ENCODE peak calls at places on chromosomes 6 and 20, in six cellular contexts. One of them, this sample, is unnamed.

GRCh38 chr20:46099491-46100287 is 9.9 kb upstream of the NCOA5 start:
- DNase-seq in DND-41: no peak
- DNase-seq in upper lobe of right lung: peak
- DNase-seq in WTC11: peak
- DNase-seq in hepatocyte: no peak
- DNase-seq in spleen: peak
- DNase-seq in this sample: no peak

GRCh38 chr6:12030993-12031550 is 19.0 kb downstream of the HIVEP1 start:
- DNase-seq in DND-41: no peak
- DNase-seq in upper lobe of right lung: no peak
- DNase-seq in WTC11: no peak
- DNase-seq in hepatocyte: no peak
- DNase-seq in spleen: no peak
- DNase-seq in this sample: no peak

GRCh38 chr6:131042664-131043063 is 20.4 kb downstream of the EPB41L2 start:
- DNase-seq in DND-41: no peak
- DNase-seq in upper lobe of right lung: no peak
- DNase-seq in WTC11: no peak
- DNase-seq in hepatocyte: no peak
- DNase-seq in spleen: no peak
- DNase-seq in this sample: no peak

GRCh38 chr20:5171790-5172164 is 45.0 kb downstream of the CDS2 start:
- DNase-seq in DND-41: no peak
- DNase-seq in upper lobe of right lung: no peak
- DNase-seq in WTC11: no peak
- DNase-seq in hepatocyte: no peak
- DNase-seq in spleen: no peak
- DNase-seq in this sample: no peak

GRCh38 chr20:47008842-47009518 is 114.3 kb downstream of the EYA2 start:
- DNase-seq in DND-41: no peak
- DNase-seq in upper lobe of right lung: peak
- DNase-seq in WTC11: no peak
- DNase-seq in hepatocyte: no peak
- DNase-seq in spleen: peak
- DNase-seq in this sample: no peak

GRCh38 chr20:17584684-17585083 is 14.8 kb downstream of the DSTN start:
- DNase-seq in DND-41: no peak
- DNase-seq in upper lobe of right lung: no peak
- DNase-seq in WTC11: no peak
- DNase-seq in hepatocyte: no peak
- DNase-seq in spleen: no peak
- DNase-seq in this sample: no peak

GRCh38 chr6:108779521-108779920 is 68.7 kb upstream of the ARMC2 start:
- DNase-seq in DND-41: no peak
- DNase-seq in upper lobe of right lung: no peak
- DNase-seq in WTC11: no peak
- DNase-seq in hepatocyte: no peak
- DNase-seq in spleen: no peak
- DNase-seq in this sample: no peak

GRCh38 chr20:7980332-7981046 is 39.1 kb downstream of the TMX4 start:
- DNase-seq in DND-41: no peak
- DNase-seq in upper lobe of right lung: no peak
- DNase-seq in WTC11: peak
- DNase-seq in hepatocyte: peak
- DNase-seq in spleen: no peak
- DNase-seq in this sample: no peak

GRCh38 chr6:72554203-72554564 is 67.7 kb upstream of the KCNQ5 start:
- DNase-seq in DND-41: no peak
- DNase-seq in upper lobe of right lung: no peak
- DNase-seq in WTC11: no peak
- DNase-seq in hepatocyte: no peak
- DNase-seq in spleen: no peak
- DNase-seq in this sample: no peak

GRCh38 chr20:1041845-1042390 is 39.8 kb upstream of the RSPO4 start:
- DNase-seq in DND-41: no peak
- DNase-seq in upper lobe of right lung: no peak
- DNase-seq in WTC11: no peak
- DNase-seq in hepatocyte: no peak
- DNase-seq in spleen: no peak
- DNase-seq in this sample: no peak

GRCh38 chr6:166814386-166814785 is 142.0 kb downstream of the RNASET2 start:
- DNase-seq in DND-41: no peak
- DNase-seq in upper lobe of right lung: no peak
- DNase-seq in WTC11: no peak
- DNase-seq in hepatocyte: no peak
- DNase-seq in spleen: no peak
- DNase-seq in this sample: no peak

GRCh38 chr6:54060286-54060685 is 51.0 kb upstream of the MLIP start:
- DNase-seq in DND-41: no peak
- DNase-seq in upper lobe of right lung: no peak
- DNase-seq in WTC11: no peak
- DNase-seq in hepatocyte: no peak
- DNase-seq in spleen: no peak
- DNase-seq in this sample: no peak

GRCh38 chr6:167485186-167485978 is 160.5 kb downstream of the TTLL2 start:
- DNase-seq in DND-41: no peak
- DNase-seq in upper lobe of right lung: no peak
- DNase-seq in WTC11: no peak
- DNase-seq in hepatocyte: peak
- DNase-seq in spleen: no peak
- DNase-seq in this sample: no peak

GRCh38 chr20:40769677-40770285 is 80.7 kb upstream of the MAFB start:
- DNase-seq in DND-41: no peak
- DNase-seq in upper lobe of right lung: no peak
- DNase-seq in WTC11: no peak
- DNase-seq in hepatocyte: no peak
- DNase-seq in spleen: no peak
- DNase-seq in this sample: no peak

GRCh38 chr6:168450921-168451320 is 9.9 kb downstream of the SMOC2 start:
- DNase-seq in DND-41: no peak
- DNase-seq in upper lobe of right lung: no peak
- DNase-seq in WTC11: no peak
- DNase-seq in hepatocyte: no peak
- DNase-seq in spleen: no peak
- DNase-seq in this sample: no peak

GRCh38 chr6:56866917-56867522 is 87.9 kb upstream of the BEND6 start:
- DNase-seq in DND-41: no peak
- DNase-seq in upper lobe of right lung: no peak
- DNase-seq in WTC11: no peak
- DNase-seq in hepatocyte: no peak
- DNase-seq in spleen: no peak
- DNase-seq in this sample: no peak

GRCh38 chr20:63572788-63573738 is 976 bp downstream of the HELZ2 start:
- DNase-seq in DND-41: no peak
- DNase-seq in upper lobe of right lung: no peak
- DNase-seq in WTC11: peak
- DNase-seq in hepatocyte: no peak
- DNase-seq in spleen: peak
- DNase-seq in this sample: no peak

DNA sequence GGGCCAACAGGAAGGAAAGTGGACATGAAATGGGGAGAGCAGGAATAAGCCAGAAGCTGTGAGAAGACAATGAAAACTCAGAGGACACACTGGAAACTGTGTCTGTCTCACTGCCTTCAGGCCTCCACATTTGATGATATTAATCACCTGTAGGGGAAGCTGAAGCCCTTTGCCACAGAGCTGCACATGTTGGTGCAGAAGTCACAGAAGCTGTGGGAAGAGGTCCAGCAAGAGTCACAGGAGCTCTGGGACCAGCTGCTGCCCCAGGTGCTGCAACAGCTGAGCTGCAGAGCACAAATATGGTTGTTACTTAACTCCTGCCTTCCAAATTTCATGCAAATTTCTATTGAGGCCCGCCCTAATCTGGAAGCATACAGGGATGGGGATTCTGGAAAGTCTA is 169.3 kb downstream of the OGFRL1 start:
- DNase-seq in DND-41: no peak
- DNase-seq in upper lobe of right lung: no peak
- DNase-seq in WTC11: no peak
- DNase-seq in hepatocyte: no peak
- DNase-seq in spleen: no peak
- DNase-seq in this sample: no peak
- TF ChIP-seq CTCF in DND-41: no peak
- TF ChIP-seq CTCF in upper lobe of right lung: no peak
- TF ChIP-seq CTCF in WTC11: no peak
- TF ChIP-seq CTCF in hepatocyte: no peak
- TF ChIP-seq CTCF in spleen: no peak
- TF ChIP-seq CTCF in this sample: no peak

DNA sequence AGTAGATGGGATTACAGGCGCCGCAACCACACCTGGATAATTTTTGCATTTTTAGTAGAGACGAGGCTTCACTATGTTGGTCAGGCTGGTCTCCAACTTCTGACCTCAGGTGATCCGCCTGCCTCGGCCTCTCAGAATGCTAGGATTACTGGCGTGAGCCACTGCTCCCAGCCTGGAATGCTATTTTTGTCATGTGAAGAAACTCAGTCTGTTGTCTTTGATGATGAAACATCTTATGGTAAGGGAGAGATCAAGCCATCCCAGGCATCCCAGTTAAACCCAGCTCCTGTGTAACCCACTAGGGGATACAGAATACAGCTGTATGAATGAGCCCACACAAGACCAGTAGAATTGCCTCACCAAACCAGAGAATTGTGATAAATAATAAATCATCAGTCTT is 83.6 kb upstream of the RBM24 start:
- DNase-seq in DND-41: no peak
- DNase-seq in upper lobe of right lung: no peak
- DNase-seq in WTC11: no peak
- DNase-seq in hepatocyte: no peak
- DNase-seq in spleen: no peak
- DNase-seq in this sample: no peak
- TF ChIP-seq CTCF in DND-41: no peak
- TF ChIP-seq CTCF in upper lobe of right lung: no peak
- TF ChIP-seq CTCF in WTC11: no peak
- TF ChIP-seq CTCF in hepatocyte: no peak
- TF ChIP-seq CTCF in spleen: no peak
- TF ChIP-seq CTCF in this sample: no peak

GRCh38 chr6:32842690-32843089 is 1.2 kb downstream of the PSMB8 start:
- DNase-seq in DND-41: no peak
- DNase-seq in upper lobe of right lung: no peak
- DNase-seq in WTC11: no peak
- DNase-seq in hepatocyte: no peak
- DNase-seq in spleen: no peak
- DNase-seq in this sample: no peak

GRCh38 chr6:32845381-32845884 is 1.6 kb upstream of the PSMB8 start:
- DNase-seq in DND-41: peak
- DNase-seq in upper lobe of right lung: no peak
- DNase-seq in WTC11: no peak
- DNase-seq in hepatocyte: no peak
- DNase-seq in spleen: peak
- DNase-seq in this sample: peak

GRCh38 chr6:32843321-32843978 is 397 bp downstream of the PSMB8 start:
- DNase-seq in DND-41: no peak
- DNase-seq in upper lobe of right lung: no peak
- DNase-seq in WTC11: peak
- DNase-seq in hepatocyte: no peak
- DNase-seq in spleen: peak
- DNase-seq in this sample: no peak

GRCh38 chr6:32844839-32845372 is 1.1 kb upstream of the PSMB8 start:
- DNase-seq in DND-41: no peak
- DNase-seq in upper lobe of right lung: no peak
- DNase-seq in WTC11: no peak
- DNase-seq in hepatocyte: no peak
- DNase-seq in spleen: no peak
- DNase-seq in this sample: no peak

DNA sequence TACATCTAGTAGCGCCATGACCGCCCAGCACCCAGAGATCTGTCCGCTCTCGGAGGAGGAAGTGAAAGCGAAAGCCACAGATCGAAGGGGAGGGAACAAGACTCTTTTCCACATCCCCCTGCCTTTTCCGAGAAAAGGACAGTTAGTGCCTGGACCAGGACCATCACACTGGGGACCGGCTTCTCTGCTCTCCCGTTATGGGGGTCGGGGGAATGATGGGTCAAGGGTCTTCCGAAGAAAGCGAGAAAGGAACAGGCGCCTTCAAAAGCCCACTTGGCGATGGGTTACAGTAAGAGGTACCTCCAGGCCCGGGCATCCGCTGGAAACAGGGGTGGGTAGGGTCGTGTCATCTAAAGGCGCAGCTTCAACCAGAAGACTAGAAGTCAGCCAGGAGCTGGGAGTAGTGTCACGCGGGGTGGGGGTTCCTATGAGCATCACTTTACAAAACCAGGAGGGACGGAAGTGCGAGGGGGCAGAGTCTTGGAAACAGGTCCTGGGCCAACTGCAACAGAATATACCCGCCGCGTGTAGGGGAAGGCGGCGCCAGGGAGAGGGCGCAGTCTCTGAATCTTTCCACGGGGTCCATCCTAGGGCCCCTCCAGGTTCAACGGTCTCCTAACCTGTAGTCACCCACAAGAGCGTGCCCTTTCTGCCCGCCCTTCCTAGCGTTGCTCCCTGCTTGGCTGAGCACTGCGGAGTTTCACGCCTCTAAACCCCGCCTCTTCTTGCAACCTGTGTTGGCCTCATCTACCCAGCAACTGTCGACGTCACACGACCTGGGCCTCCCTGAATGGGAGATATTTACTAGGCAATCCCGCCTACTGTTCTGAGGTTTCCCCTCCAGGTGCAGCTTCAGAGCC is at the start of gene PSMB8:
- DNase-seq in DND-41: peak
- DNase-seq in upper lobe of right lung: peak
- DNase-seq in WTC11: peak
- DNase-seq in hepatocyte: peak
- DNase-seq in spleen: peak
- DNase-seq in this sample: peak
- TF ChIP-seq CTCF in DND-41: peak
- TF ChIP-seq CTCF in upper lobe of right lung: peak
- TF ChIP-seq CTCF in WTC11: no peak
- TF ChIP-seq CTCF in hepatocyte: peak
- TF ChIP-seq CTCF in spleen: no peak
- TF ChIP-seq CTCF in this sample: no peak

GRCh38 chr20:4064118-4064962 is 49.0 kb upstream of the RNF24 start:
- DNase-seq in DND-41: no peak
- DNase-seq in upper lobe of right lung: peak
- DNase-seq in WTC11: peak
- DNase-seq in hepatocyte: peak
- DNase-seq in spleen: peak
- DNase-seq in this sample: no peak
- TF ChIP-seq CTCF in DND-41: no peak
- TF ChIP-seq CTCF in upper lobe of right lung: no peak
- TF ChIP-seq CTCF in WTC11: no peak
- TF ChIP-seq CTCF in hepatocyte: no peak
- TF ChIP-seq CTCF in spleen: no peak
- TF ChIP-seq CTCF in this sample: no peak

This sample was measured in natural killer cell.